ENCODE peak calls at places on chromosome 5, in four cellular contexts. W is HEK293T, Z is HepG2, S is K562. L is an unnamed sample.

GRCh38 chr5:98248949-98249348 is 524.5 kb upstream of the RGMB start:
- DNase-seq in S (no peak), W (no peak), Z (no peak), L (no peak)

GRCh38 chr5:36059571-36060515 is 6.8 kb downstream of the UGT3A2 start:
- DNase-seq in Z (no peak), W (no peak), S (no peak), L (no peak)

GRCh38 chr5:31531543-31531887 is 378 bp downstream of the DROSHA start:
- DNase-seq in S (peak; percentile 61), W (peak; percentile 33), Z (peak; percentile 15), L (no peak)

GRCh38 chr5:138102454-138103320 is 18.9 kb downstream of the WNT8A start:
- DNase-seq in W (no peak), S (no peak), Z (no peak), L (no peak)

GRCh38 chr5:32531885-32532520 is 53.4 kb upstream of the SUB1 start:
- DNase-seq in S (no peak), W (no peak), Z (peak; percentile 82), L (peak; percentile 60)

GRCh38 chr5:9613360-9613759 is 16.8 kb downstream of the TAS2R1 start:
- DNase-seq in Z (no peak), S (no peak), W (no peak), L (no peak)

GRCh38 chr5:66967826-66968262 is 228.8 kb downstream of the CD180 start:
- DNase-seq in Z (no peak), S (no peak), W (no peak), L (no peak)

GRCh38 chr5:157562111-157562581 is 13.4 kb downstream of the ADAM19 start:
- DNase-seq in Z (no peak), W (no peak), S (no peak), L (no peak)

GRCh38 chr5:87120518-87121314 is 147.0 kb upstream of the RASA1 start:
- DNase-seq in Z (no peak), S (no peak), W (no peak), L (no peak)

GRCh38 chr5:142364251-142365145 is 39.7 kb upstream of the SPRY4 start:
- DNase-seq in Z (no peak), S (peak; percentile 85), W (no peak), L (no peak)

GRCh38 chr5:76813982-76814562 is 4.8 kb upstream of the F2RL1 start:
- DNase-seq in W (no peak), Z (peak; percentile 43), S (no peak), L (no peak)

GRCh38 chr5:141734501-141735231 is 52.6 kb upstream of the ARAP3 start:
- DNase-seq in S (peak; percentile 55), Z (no peak), W (peak; percentile 71), L (no peak)

GRCh38 chr5:139064613-139065012 is 133.6 kb downstream of the SIL1 start:
- DNase-seq in W (no peak), Z (peak; percentile 7), S (no peak), L (no peak)

GRCh38 chr5:79878721-79879336 is 112.2 kb downstream of the MTX3 start:
- DNase-seq in S (peak; percentile 43), Z (peak; percentile 13), W (peak; percentile 62), L (no peak)

GRCh38 chr5:2123874-2124273 is 241.1 kb upstream of the IRX4 start:
- DNase-seq in Z (no peak), W (no peak), S (no peak), L (no peak)

GRCh38 chr5:55226027-55226933 is 835 bp downstream of the MCIDAS start:
- DNase-seq in S (peak; percentile 90), W (peak; percentile 89), Z (peak; percentile 38), L (no peak)

GRCh38 chr5:58924306-58924705 is 341.4 kb downstream of the RAB3C start:
- DNase-seq in S (no peak), Z (no peak), W (no peak), L (no peak)

DNA sequence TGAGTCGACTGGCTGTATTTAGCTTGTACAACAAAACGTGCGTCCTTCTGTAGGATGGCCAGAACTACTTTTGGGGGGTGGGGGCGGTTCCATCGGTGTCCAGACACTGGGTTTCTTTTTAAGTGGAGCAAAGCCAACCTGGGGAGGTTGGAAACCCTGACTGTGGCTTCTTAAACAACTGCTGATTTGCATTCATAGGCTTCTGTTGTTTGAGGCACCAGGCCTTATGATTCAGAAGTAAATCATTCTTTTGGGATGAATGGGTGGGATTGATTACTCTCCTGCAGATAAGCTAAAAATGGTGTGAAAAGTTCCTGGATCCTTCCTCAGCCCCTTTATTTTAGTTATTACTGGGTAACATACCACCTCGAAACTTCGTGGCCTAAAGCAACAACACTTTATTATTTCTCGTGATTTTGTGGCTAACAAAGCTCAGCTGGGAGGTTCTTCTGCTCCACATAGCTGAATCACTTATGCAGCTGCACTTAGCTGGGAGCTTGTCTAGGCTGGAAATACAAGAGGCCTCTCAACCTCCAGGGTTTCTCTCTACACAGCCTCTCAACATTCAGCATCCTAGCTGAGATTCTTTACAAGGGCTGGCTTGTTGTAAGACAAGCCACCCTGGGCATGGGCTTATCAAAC is 12.2 kb upstream of the SMIM32 start:
- DNase-seq in S (no peak), W (no peak), Z (no peak), L (no peak)
- TF ChIP-seq BHLHE40 in S (no peak), W (no peak), Z (no peak), L (no peak)

DNA sequence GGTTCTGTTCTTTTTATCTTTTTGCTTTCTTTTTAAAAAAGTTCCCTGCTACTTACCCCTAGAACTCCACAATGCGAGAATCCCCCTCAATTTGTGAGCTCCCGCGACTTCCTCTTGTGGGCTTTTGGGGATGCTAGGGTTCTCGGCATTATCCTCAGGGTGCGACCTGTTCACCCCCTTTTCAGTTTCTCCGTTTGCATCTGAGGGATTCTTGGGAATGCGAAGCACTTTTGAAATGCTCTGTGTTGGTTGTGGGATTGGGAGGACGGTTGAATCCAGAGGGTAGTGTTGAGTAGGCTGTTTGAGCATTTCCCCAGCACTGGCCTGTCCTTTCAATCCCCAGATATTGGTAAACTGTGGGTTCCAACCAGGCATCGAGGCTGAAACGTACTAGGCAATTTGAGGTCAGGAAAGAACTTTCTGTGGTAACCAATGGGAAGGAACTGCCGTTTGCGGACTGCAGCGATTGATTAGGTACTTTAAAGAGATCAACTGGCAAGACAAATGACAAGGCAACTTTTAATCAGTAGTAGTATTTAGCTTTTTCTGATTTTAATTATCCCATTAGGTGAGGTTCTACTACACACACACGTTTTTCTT is 415 bp downstream of the XRCC4 start:
- DNase-seq in S (peak; percentile 64), Z (peak; percentile 64), W (peak; percentile 15), L (no peak)
- TF ChIP-seq SP1 in S (no peak), Z (no peak), W (no peak), L (no peak)

DNA sequence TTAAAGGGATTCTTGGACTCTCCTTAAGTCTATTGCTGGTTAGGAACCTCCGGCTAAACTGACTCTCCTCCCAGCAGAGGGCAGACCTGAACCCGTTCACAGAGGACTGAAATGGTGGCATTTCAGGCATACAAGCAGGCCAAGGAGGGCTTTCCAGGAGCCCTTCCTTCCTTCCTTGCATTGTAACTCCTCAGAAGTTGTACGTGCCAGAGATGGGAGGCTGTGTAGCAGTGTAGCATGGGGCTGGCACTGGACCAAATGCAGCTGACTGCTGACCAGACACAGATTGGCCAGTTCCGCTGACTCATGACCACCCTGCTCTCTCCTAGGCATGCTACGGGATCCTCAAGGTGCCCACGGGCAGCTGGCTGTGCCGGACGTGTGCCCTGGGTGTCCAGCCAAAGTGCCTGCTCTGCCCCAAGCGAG is 36.4 kb downstream of the JADE2 start:
- DNase-seq in W (peak; percentile 56), S (peak; percentile 47), Z (peak; percentile 8), L (no peak)
- TF ChIP-seq BHLHE40 in W (no peak), S (no peak), Z (no peak), L (no peak)

DNA sequence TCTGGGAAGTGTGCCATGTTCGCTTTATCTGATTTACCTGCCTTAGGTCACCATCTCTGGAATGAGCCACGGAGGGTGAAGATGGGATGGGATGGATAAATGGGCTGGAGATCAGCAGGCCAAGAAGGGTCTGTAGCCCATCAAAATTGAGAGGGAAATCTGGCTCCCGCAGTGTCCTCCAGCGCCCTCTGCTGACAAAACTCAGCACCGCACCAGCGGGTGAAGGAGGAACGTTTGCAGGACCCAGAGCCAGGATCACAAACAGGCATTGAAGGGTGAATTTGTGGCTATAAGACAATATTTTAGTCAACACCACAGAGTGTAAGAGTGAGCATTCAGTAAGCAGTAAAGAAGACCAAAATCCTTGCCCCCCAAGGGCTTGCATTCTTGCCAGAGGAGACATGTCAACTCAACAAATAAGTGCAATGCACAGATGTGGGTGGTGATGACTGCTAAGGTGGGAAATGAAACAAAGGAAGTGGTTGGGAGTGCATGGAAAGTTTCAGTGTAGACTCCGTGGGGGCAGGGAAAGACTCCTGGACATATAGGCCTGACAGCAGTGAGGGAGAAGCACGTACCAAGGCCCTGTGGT is 124.4 kb downstream of the TENT4A start:
- DNase-seq in Z (no peak), S (peak; percentile 56), W (peak; percentile 51), L (no peak)
- TF ChIP-seq SP1 in Z (no peak), S (no peak), W (no peak), L (no peak)

GRCh38 chr5:81750308-81751008 is 439 bp downstream of the SSBP2 start:
- DNase-seq in S (peak; percentile 31), W (peak; percentile 17), Z (no peak), L (no peak)

GRCh38 chr5:81751009-81751835 is at the start of gene SSBP2:
- DNase-seq in Z (peak; percentile 69), W (peak; percentile 91), S (peak; percentile 99), L (peak; percentile 95)

GRCh38 chr5:81752644-81752963 is 1.7 kb upstream of the SSBP2 start:
- DNase-seq in W (no peak), Z (no peak), S (no peak), L (no peak)

GRCh38 chr5:81753429-81753828 is 2.5 kb upstream of the SSBP2 start:
- DNase-seq in W (no peak), S (peak; percentile 22), Z (no peak), L (no peak)

GRCh38 chr5:81751836-81752643 is 1.1 kb upstream of the SSBP2 start:
- DNase-seq in Z (no peak), W (no peak), S (peak; percentile 58), L (no peak)
- TF ChIP-seq BHLHE40 in Z (no peak), W (no peak), S (no peak), L (no peak)

DNA sequence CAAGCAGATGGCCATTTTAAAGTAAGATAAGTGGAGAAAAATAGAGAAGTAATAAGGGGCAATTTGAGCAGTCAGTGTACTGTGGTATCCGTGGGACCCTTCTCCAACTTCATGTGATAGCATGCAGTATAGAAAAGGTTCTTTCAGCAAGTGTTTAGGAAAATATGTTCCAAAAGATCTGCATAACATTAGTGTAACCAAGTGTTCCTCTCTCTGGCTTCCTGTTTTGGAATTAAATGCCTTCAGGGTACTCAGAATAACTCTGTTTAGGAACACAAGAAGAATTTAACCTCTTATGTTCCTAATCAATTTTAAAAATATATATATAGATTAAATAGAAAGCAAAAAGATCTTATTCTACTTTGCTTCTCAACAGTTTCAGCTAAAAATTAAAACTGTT is 135.0 kb downstream of the ATG10 start:
- DNase-seq in S (no peak), Z (no peak), W (no peak), L (no peak)
- TF ChIP-seq SP1 in S (no peak), Z (no peak), W (no peak), L (no peak)

DNA sequence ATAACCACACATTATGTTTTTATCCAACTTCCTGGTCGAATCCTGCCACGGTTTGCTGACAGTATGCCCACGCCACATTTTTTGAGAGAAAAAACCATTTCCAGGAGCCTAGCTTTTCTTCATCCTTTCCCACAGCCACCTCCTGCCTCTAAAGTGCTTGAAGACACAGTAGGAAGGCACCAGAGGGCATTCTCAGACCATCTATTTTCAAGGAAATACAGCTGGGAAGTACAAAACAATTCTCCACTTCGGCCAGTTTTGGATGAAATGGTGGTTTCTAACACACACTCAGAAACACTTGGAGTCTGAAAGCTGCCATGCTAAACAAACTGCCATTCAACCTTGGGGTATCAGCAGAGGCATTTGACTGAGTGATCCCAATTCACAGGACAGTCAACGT is 86.3 kb upstream of the RPS23 start:
- DNase-seq in W (peak; percentile 31), Z (no peak), S (peak; percentile 63), L (no peak)
- TF ChIP-seq BHLHE40 in W (no peak), Z (no peak), S (no peak), L (no peak)